ENCODE peak calls at places on chromosomes 1 and 21, in five cellular contexts. One of them, this sample, is unnamed.
A peak's percentile ranks its signal among the peaks of the same experiment; 100 is the strongest.

GRCh38 chr1:234943801-234944402 is 184.7 kb downstream of the TOMM20 start:
- DNase-seq in H1: no peak
- DNase-seq in uterus: no peak
- DNase-seq in neural progenitor cell: no peak
- DNase-seq in tibial artery: no peak
- DNase-seq in this sample: no peak

GRCh38 chr1:205596876-205597275 is 34.9 kb downstream of the ELK4 start:
- DNase-seq in H1: peak; percentile 36
- DNase-seq in uterus: no peak
- DNase-seq in neural progenitor cell: no peak
- DNase-seq in tibial artery: no peak
- DNase-seq in this sample: no peak

GRCh38 chr1:75985827-75986226 is 53.6 kb upstream of the ASB17 start:
- DNase-seq in H1: no peak
- DNase-seq in uterus: no peak
- DNase-seq in neural progenitor cell: no peak
- DNase-seq in tibial artery: no peak
- DNase-seq in this sample: no peak

GRCh38 chr1:220751130-220751529 is 3.0 kb downstream of the MTARC2 start:
- DNase-seq in H1: no peak
- DNase-seq in uterus: no peak
- DNase-seq in neural progenitor cell: no peak
- DNase-seq in tibial artery: no peak
- DNase-seq in this sample: no peak

GRCh38 chr1:201773764-201774163 is 55.2 kb upstream of the IPO9 start:
- DNase-seq in H1: no peak
- DNase-seq in uterus: no peak
- DNase-seq in neural progenitor cell: no peak
- DNase-seq in tibial artery: no peak
- DNase-seq in this sample: no peak

GRCh38 chr21:25735895-25736597 is 1.3 kb downstream of the GABPA start:
- DNase-seq in H1: no peak
- DNase-seq in uterus: no peak
- DNase-seq in neural progenitor cell: peak; percentile 29
- DNase-seq in tibial artery: no peak
- DNase-seq in this sample: no peak

GRCh38 chr1:145997156-145998023 is 1.0 kb upstream of the TXNIP start:
- DNase-seq in H1: no peak
- DNase-seq in uterus: peak; percentile 74
- DNase-seq in neural progenitor cell: no peak
- DNase-seq in tibial artery: peak; percentile 66
- DNase-seq in this sample: peak; percentile 59

GRCh38 chr1:184221087-184221486 is 165.7 kb upstream of the C1orf21 start:
- DNase-seq in H1: no peak
- DNase-seq in uterus: no peak
- DNase-seq in neural progenitor cell: no peak
- DNase-seq in tibial artery: no peak
- DNase-seq in this sample: no peak

GRCh38 chr1:213585402-213585801 is 402.4 kb upstream of the PROX1 start:
- DNase-seq in H1: no peak
- DNase-seq in uterus: no peak
- DNase-seq in neural progenitor cell: no peak
- DNase-seq in tibial artery: no peak
- DNase-seq in this sample: no peak

GRCh38 chr21:33197546-33197945 is 32.2 kb upstream of the IFNAR2 start:
- DNase-seq in H1: no peak
- DNase-seq in uterus: no peak
- DNase-seq in neural progenitor cell: no peak
- DNase-seq in tibial artery: no peak
- DNase-seq in this sample: no peak

GRCh38 chr1:170807432-170807831 is 127.9 kb upstream of the MROH9 start:
- DNase-seq in H1: no peak
- DNase-seq in uterus: no peak
- DNase-seq in neural progenitor cell: no peak
- DNase-seq in tibial artery: no peak
- DNase-seq in this sample: no peak

GRCh38 chr1:47596328-47596727 is 158.5 kb downstream of the FOXD2 start:
- DNase-seq in H1: no peak
- DNase-seq in uterus: no peak
- DNase-seq in neural progenitor cell: no peak
- DNase-seq in tibial artery: no peak
- DNase-seq in this sample: no peak

GRCh38 chr1:84425145-84425876 is 27.0 kb downstream of the DNASE2B start:
- DNase-seq in H1: no peak
- DNase-seq in uterus: no peak
- DNase-seq in neural progenitor cell: no peak
- DNase-seq in tibial artery: no peak
- DNase-seq in this sample: no peak

GRCh38 chr1:10917513-10918454 is 94.7 kb upstream of the TARDBP start:
- DNase-seq in H1: no peak
- DNase-seq in uterus: no peak
- DNase-seq in neural progenitor cell: no peak
- DNase-seq in tibial artery: no peak
- DNase-seq in this sample: no peak

GRCh38 chr1:73105755-73106154 is 823.4 kb upstream of the NEGR1 start:
- DNase-seq in H1: no peak
- DNase-seq in uterus: no peak
- DNase-seq in neural progenitor cell: no peak
- DNase-seq in tibial artery: no peak
- DNase-seq in this sample: no peak

GRCh38 chr1:160205242-160205973 is at the start of gene PEA15:
- DNase-seq in H1: peak; percentile 82
- DNase-seq in uterus: peak; percentile 76
- DNase-seq in neural progenitor cell: peak; percentile 91
- DNase-seq in tibial artery: peak; percentile 69
- DNase-seq in this sample: peak; percentile 83

GRCh38 chr1:200334661-200335256 is 75.1 kb downstream of the ZNF281 start:
- DNase-seq in H1: no peak
- DNase-seq in uterus: no peak
- DNase-seq in neural progenitor cell: no peak
- DNase-seq in tibial artery: no peak
- DNase-seq in this sample: no peak

GRCh38 chr1:222167896-222168295 is 380.0 kb downstream of the HHIPL2 start:
- DNase-seq in H1: no peak
- DNase-seq in uterus: no peak
- DNase-seq in neural progenitor cell: no peak
- DNase-seq in tibial artery: no peak
- DNase-seq in this sample: no peak

GRCh38 chr1:6911974-6912373 is 126.7 kb downstream of the CAMTA1 start:
- DNase-seq in H1: no peak
- DNase-seq in uterus: no peak
- DNase-seq in neural progenitor cell: no peak
- DNase-seq in tibial artery: no peak
- DNase-seq in this sample: no peak

GRCh38 chr1:66438062-66438970 is 95.6 kb upstream of the SGIP1 start:
- DNase-seq in H1: no peak
- DNase-seq in uterus: no peak
- DNase-seq in neural progenitor cell: no peak
- DNase-seq in tibial artery: no peak
- DNase-seq in this sample: no peak

GRCh38 chr1:6634278-6635052 is 9.8 kb downstream of the THAP3 start:
- DNase-seq in H1: peak; percentile 79
- DNase-seq in uterus: peak; percentile 40
- DNase-seq in neural progenitor cell: peak; percentile 59
- DNase-seq in tibial artery: peak; percentile 36
- DNase-seq in this sample: peak; percentile 66

GRCh38 chr1:172449012-172449584 is 5.2 kb upstream of the PIGC start:
- DNase-seq in H1: no peak
- DNase-seq in uterus: no peak
- DNase-seq in neural progenitor cell: no peak
- DNase-seq in tibial artery: no peak
- DNase-seq in this sample: no peak

GRCh38 chr1:6329851-6330250 is 63.7 kb downstream of the ACOT7 start:
- DNase-seq in H1: no peak
- DNase-seq in uterus: no peak
- DNase-seq in neural progenitor cell: no peak
- DNase-seq in tibial artery: no peak
- DNase-seq in this sample: no peak

DNA sequence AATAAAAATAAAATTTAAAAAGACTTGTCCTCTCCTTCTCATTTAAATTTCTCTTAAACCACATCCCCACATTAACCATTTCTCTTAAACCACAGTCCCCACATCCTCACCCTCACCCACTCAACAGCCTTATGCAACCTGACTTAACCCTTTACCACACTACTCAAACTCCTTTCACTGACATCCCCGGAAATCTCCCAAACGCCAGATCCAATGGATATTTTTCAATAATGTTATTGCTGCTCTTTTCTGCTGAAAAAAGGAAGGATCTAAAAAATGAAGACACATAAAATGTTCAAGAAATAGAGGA is 54.2 kb upstream of the EEIG2 start:
- DNase-seq in H1: no peak
- DNase-seq in uterus: no peak
- DNase-seq in neural progenitor cell: no peak
- DNase-seq in tibial artery: no peak
- DNase-seq in this sample: no peak
- H3K4me1 ChIP-seq in H1: no peaks in the 10 kb centered on the region
- H3K4me1 ChIP-seq in uterus: no peaks in the 10 kb centered on the region
- H3K4me1 ChIP-seq in neural progenitor cell: no peaks in the 10 kb centered on the region
- H3K4me1 ChIP-seq in tibial artery: no peaks in the 10 kb centered on the region
- H3K4me1 ChIP-seq in this sample: no peaks in the 10 kb centered on the region

GRCh38 chr1:2303781-2304180 is 75.7 kb downstream of the SKI start:
- DNase-seq in H1: no peak
- DNase-seq in uterus: no peak
- DNase-seq in neural progenitor cell: no peak
- DNase-seq in tibial artery: no peak
- DNase-seq in this sample: no peak

GRCh38 chr1:2302292-2302925 is 74.3 kb downstream of the SKI start:
- DNase-seq in H1: no peak
- DNase-seq in uterus: no peak
- DNase-seq in neural progenitor cell: no peak
- DNase-seq in tibial artery: no peak
- DNase-seq in this sample: no peak

GRCh38 chr1:2304282-2304681 is 76.2 kb downstream of the SKI start:
- DNase-seq in H1: no peak
- DNase-seq in uterus: no peak
- DNase-seq in neural progenitor cell: no peak
- DNase-seq in tibial artery: no peak
- DNase-seq in this sample: no peak

GRCh38 chr1:2301607-2302291 is 73.6 kb downstream of the SKI start:
- DNase-seq in H1: no peak
- DNase-seq in uterus: no peak
- DNase-seq in neural progenitor cell: no peak
- DNase-seq in tibial artery: no peak
- DNase-seq in this sample: no peak

DNA sequence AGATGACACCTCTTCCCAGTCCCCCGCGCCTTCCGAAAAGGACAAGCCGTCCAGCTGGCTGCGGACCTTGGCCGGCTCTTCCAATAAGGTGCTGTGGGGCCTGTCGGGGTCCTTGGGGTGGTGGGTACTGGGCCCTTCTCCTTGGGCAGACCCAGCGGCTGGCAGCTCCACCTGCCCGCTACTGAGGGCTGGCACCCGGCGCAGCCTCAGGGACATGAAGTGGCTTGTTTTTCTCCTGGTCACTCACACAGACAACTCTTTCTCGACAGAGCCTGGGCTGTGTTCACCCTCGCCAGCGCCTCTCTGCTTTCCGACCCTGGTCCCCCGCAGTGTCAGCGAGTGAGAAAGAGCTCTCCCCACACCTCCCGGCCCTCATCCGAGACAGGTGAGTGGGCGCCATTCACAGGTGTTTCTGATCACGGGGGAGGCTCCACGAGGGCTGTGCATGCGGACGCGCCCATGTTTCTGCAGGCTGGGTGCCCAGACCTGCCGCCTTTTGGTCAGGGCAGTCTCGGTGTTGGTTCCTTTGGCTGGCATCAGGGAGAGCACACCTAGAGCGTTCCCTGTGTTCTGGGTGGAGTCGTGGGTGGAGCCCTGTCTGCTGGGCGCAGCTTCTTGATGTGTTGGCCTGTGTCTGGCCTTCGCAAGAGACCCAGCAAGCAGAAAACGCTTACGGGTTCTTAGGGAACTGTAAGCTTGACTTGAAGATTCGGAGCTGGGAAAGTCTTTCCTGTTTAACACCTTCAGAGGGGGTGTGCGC is 75.1 kb downstream of the SKI start:
- DNase-seq in H1: no peak
- DNase-seq in uterus: no peak
- DNase-seq in neural progenitor cell: no peak
- DNase-seq in tibial artery: no peak
- DNase-seq in this sample: no peak
- H3K4me1 ChIP-seq in H1: no peaks in the 10 kb centered on the region
- H3K4me1 ChIP-seq in uterus: no peaks in the 10 kb centered on the region
- H3K4me1 ChIP-seq in neural progenitor cell: peaks cover 3% of the 10 kb centered on the region
- H3K4me1 ChIP-seq in tibial artery: peaks cover 44% of the 10 kb centered on the region
- H3K4me1 ChIP-seq in this sample: no peaks in the 10 kb centered on the region

DNA sequence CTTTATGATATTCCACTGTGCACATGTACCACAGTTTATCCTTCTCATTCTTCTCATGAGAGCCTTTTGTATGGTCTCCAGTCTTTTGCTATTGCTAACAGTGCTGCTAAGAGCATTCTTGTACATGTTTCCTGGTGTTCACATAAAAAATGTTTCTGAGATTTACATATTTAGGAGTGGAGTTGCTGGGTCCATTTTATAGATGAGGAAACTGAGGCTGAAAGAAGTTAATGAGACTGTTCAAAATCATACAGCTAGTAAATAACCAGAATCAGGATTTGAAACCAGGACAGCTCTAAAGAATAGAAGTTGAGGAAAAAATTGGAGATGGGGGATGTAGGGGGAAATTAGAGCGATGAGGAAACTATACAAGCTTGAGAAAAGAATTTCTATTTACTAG is 27.8 kb upstream of the RGS16 start:
- DNase-seq in H1: no peak
- DNase-seq in uterus: no peak
- DNase-seq in neural progenitor cell: no peak
- DNase-seq in tibial artery: no peak
- DNase-seq in this sample: no peak
- H3K4me1 ChIP-seq in H1: peaks cover 19% of the 10 kb centered on the region
- H3K4me1 ChIP-seq in uterus: no peaks in the 10 kb centered on the region
- H3K4me1 ChIP-seq in neural progenitor cell: peaks cover 63% of the 10 kb centered on the region
- H3K4me1 ChIP-seq in tibial artery: no peaks in the 10 kb centered on the region
- H3K4me1 ChIP-seq in this sample: no peaks in the 10 kb centered on the region

DNA sequence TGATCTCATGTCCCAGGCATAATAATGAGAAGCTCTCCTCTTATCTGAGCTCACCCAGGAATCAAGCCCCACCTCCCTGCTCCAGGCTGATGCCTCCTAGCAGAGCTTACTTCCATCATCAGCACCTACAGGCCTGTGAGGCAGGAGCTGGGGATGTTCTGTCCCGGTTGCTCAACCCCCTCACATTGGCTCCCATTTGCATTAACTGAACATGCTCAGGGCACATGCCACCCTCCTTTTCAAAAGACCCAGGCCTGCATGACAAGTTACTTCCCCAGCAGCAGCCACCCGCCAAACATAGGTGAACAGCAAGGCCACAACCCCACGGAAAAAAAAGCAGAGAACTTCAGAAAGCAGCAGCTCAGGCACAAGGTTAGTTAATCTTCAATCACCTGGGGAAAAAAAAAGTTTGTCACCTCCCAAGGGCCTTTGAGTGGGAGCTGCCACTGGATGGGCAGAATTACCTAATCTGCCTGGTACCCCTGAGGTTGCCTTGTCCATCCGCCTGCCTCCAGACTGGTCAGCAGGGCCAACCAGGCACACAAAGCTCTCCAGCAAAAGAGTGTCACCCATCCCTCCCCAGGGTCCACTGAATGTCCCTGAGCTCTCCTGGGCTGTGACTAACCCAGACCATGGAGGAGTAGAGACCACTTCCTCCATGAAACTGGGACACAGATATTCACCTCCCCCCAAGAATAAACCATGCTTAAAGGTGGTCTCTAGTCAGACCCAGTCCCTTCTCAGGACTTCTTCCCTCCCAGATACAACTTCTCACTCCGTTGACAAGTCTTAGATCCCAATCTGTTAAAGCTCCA is 4.4 kb downstream of the KCNN3 start:
- DNase-seq in H1: no peak
- DNase-seq in uterus: no peak
- DNase-seq in neural progenitor cell: no peak
- DNase-seq in tibial artery: no peak
- DNase-seq in this sample: no peak
- H3K4me1 ChIP-seq in H1: peaks cover 51% of the 10 kb centered on the region
- H3K4me1 ChIP-seq in uterus: no peaks in the 10 kb centered on the region
- H3K4me1 ChIP-seq in neural progenitor cell: peaks cover 47% of the 10 kb centered on the region
- H3K4me1 ChIP-seq in tibial artery: peaks cover 15% of the 10 kb centered on the region
- H3K4me1 ChIP-seq in this sample: no peaks in the 10 kb centered on the region